ENCODE peak calls at places on chromosomes 16 and 17, in seven cellular contexts. One of them, this sample, is unnamed. For H3K27me3, the result is how much of the 10 kb centered on the place peaks cover.

GRCh38 chr17:70563301-70563820 is 394.0 kb downstream of the KCNJ2 start:
- DNase-seq in neural progenitor cell: no peak
- DNase-seq in left ventricle myocardium inferior: peak
- DNase-seq in bronchial epithelial cell: no peak
- DNase-seq in tibial nerve: no peak
- DNase-seq in upper lobe of right lung: no peak
- DNase-seq in heart right ventricle: peak
- DNase-seq in this sample: peak

GRCh38 chr16:1533443-1533951 is at the start of gene TMEM204:
- DNase-seq in neural progenitor cell: no peak
- DNase-seq in left ventricle myocardium inferior: peak
- DNase-seq in bronchial epithelial cell: no peak
- DNase-seq in tibial nerve: peak
- DNase-seq in upper lobe of right lung: peak
- DNase-seq in heart right ventricle: peak
- DNase-seq in this sample: peak

GRCh38 chr16:89121691-89122321 is 28.2 kb downstream of the ACSF3 start:
- DNase-seq in neural progenitor cell: no peak
- DNase-seq in left ventricle myocardium inferior: no peak
- DNase-seq in bronchial epithelial cell: no peak
- DNase-seq in tibial nerve: no peak
- DNase-seq in upper lobe of right lung: no peak
- DNase-seq in heart right ventricle: no peak
- DNase-seq in this sample: no peak

GRCh38 chr17:54982399-54982798 is 13.8 kb downstream of the STXBP4 start:
- DNase-seq in neural progenitor cell: no peak
- DNase-seq in left ventricle myocardium inferior: no peak
- DNase-seq in bronchial epithelial cell: no peak
- DNase-seq in tibial nerve: no peak
- DNase-seq in upper lobe of right lung: no peak
- DNase-seq in heart right ventricle: no peak
- DNase-seq in this sample: no peak

GRCh38 chr16:683396-684066 is 603 bp downstream of the JMJD8 start:
- DNase-seq in neural progenitor cell: peak
- DNase-seq in left ventricle myocardium inferior: no peak
- DNase-seq in bronchial epithelial cell: no peak
- DNase-seq in tibial nerve: no peak
- DNase-seq in upper lobe of right lung: no peak
- DNase-seq in heart right ventricle: no peak
- DNase-seq in this sample: no peak

GRCh38 chr17:51848451-51848850 is 310.1 kb downstream of the CA10 start:
- DNase-seq in neural progenitor cell: no peak
- DNase-seq in left ventricle myocardium inferior: no peak
- DNase-seq in bronchial epithelial cell: peak
- DNase-seq in tibial nerve: no peak
- DNase-seq in upper lobe of right lung: no peak
- DNase-seq in heart right ventricle: no peak
- DNase-seq in this sample: no peak

GRCh38 chr16:9176547-9177418 is 85.3 kb downstream of the HAPSTR1 start:
- DNase-seq in neural progenitor cell: no peak
- DNase-seq in left ventricle myocardium inferior: no peak
- DNase-seq in bronchial epithelial cell: no peak
- DNase-seq in tibial nerve: no peak
- DNase-seq in upper lobe of right lung: no peak
- DNase-seq in heart right ventricle: no peak
- DNase-seq in this sample: no peak

GRCh38 chr17:38587956-38588771 is 17.6 kb downstream of the SRCIN1 start:
- DNase-seq in neural progenitor cell: peak
- DNase-seq in left ventricle myocardium inferior: no peak
- DNase-seq in bronchial epithelial cell: no peak
- DNase-seq in tibial nerve: no peak
- DNase-seq in upper lobe of right lung: no peak
- DNase-seq in heart right ventricle: no peak
- DNase-seq in this sample: no peak

GRCh38 chr16:48300391-48300856 is 53.1 kb upstream of the ABCC11 start:
- DNase-seq in neural progenitor cell: no peak
- DNase-seq in left ventricle myocardium inferior: no peak
- DNase-seq in bronchial epithelial cell: no peak
- DNase-seq in tibial nerve: no peak
- DNase-seq in upper lobe of right lung: no peak
- DNase-seq in heart right ventricle: no peak
- DNase-seq in this sample: peak

GRCh38 chr17:45929344-45929743 is 35.0 kb downstream of the MAPT start:
- DNase-seq in neural progenitor cell: no peak
- DNase-seq in left ventricle myocardium inferior: no peak
- DNase-seq in bronchial epithelial cell: no peak
- DNase-seq in tibial nerve: no peak
- DNase-seq in upper lobe of right lung: no peak
- DNase-seq in heart right ventricle: no peak
- DNase-seq in this sample: no peak

GRCh38 chr16:80028581-80029380 is 428.2 kb upstream of the MAF start:
- DNase-seq in neural progenitor cell: peak
- DNase-seq in left ventricle myocardium inferior: no peak
- DNase-seq in bronchial epithelial cell: no peak
- DNase-seq in tibial nerve: no peak
- DNase-seq in upper lobe of right lung: no peak
- DNase-seq in heart right ventricle: no peak
- DNase-seq in this sample: no peak

GRCh38 chr17:33082529-33083148 is 91.0 kb downstream of the SPACA3 start:
- DNase-seq in neural progenitor cell: no peak
- DNase-seq in left ventricle myocardium inferior: no peak
- DNase-seq in bronchial epithelial cell: no peak
- DNase-seq in tibial nerve: no peak
- DNase-seq in upper lobe of right lung: no peak
- DNase-seq in heart right ventricle: no peak
- DNase-seq in this sample: no peak

GRCh38 chr17:60398227-60398959 is 6.5 kb upstream of the USP32 start:
- DNase-seq in neural progenitor cell: no peak
- DNase-seq in left ventricle myocardium inferior: no peak
- DNase-seq in bronchial epithelial cell: no peak
- DNase-seq in tibial nerve: no peak
- DNase-seq in upper lobe of right lung: no peak
- DNase-seq in heart right ventricle: no peak
- DNase-seq in this sample: no peak

GRCh38 chr17:45170280-45170975 is 8.8 kb downstream of the HEXIM2 start:
- DNase-seq in neural progenitor cell: no peak
- DNase-seq in left ventricle myocardium inferior: no peak
- DNase-seq in bronchial epithelial cell: no peak
- DNase-seq in tibial nerve: no peak
- DNase-seq in upper lobe of right lung: no peak
- DNase-seq in heart right ventricle: no peak
- DNase-seq in this sample: no peak

GRCh38 chr16:28090646-28091377 is 27.3 kb upstream of the GSG1L start:
- DNase-seq in neural progenitor cell: peak
- DNase-seq in left ventricle myocardium inferior: no peak
- DNase-seq in bronchial epithelial cell: peak
- DNase-seq in tibial nerve: no peak
- DNase-seq in upper lobe of right lung: no peak
- DNase-seq in heart right ventricle: no peak
- DNase-seq in this sample: no peak

DNA sequence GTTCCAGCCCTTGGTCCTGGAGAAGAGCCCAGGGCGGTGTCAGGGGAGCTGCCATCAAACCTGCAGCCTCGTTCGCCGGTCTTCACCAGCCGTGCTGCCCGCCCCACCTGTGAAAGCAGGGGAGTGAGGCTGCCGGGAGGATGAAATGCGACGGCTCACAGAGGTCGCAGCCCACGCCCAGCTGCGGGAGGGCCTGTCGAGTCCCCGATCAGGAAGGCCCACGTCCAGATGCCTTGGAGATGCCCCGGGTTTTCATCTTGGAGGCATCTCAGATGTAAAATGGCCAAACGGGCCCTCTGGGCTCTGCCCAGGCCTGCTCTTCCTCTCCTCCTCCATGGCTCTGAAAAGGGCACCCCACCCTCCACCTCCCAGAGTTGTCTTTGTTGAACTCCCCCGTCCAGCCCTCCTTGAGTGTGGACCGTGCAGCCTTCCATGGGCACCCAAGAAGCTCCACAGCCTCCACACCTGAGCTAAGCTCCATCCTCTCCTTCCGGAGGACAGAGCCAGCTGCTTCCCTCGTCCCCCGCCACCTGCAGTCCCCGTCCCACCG is 122.1 kb downstream of the FOXL1 start:
- DNase-seq in neural progenitor cell: no peak
- DNase-seq in left ventricle myocardium inferior: no peak
- DNase-seq in bronchial epithelial cell: no peak
- DNase-seq in tibial nerve: no peak
- DNase-seq in upper lobe of right lung: no peak
- DNase-seq in heart right ventricle: no peak
- DNase-seq in this sample: no peak
- H3K4me3 ChIP-seq in neural progenitor cell: no peak
- H3K4me3 ChIP-seq in left ventricle myocardium inferior: no peak
- H3K4me3 ChIP-seq in bronchial epithelial cell: no peak
- H3K4me3 ChIP-seq in tibial nerve: no peak
- H3K4me3 ChIP-seq in upper lobe of right lung: no peak
- H3K4me3 ChIP-seq in heart right ventricle: no peak
- H3K4me3 ChIP-seq in this sample: no peak

DNA sequence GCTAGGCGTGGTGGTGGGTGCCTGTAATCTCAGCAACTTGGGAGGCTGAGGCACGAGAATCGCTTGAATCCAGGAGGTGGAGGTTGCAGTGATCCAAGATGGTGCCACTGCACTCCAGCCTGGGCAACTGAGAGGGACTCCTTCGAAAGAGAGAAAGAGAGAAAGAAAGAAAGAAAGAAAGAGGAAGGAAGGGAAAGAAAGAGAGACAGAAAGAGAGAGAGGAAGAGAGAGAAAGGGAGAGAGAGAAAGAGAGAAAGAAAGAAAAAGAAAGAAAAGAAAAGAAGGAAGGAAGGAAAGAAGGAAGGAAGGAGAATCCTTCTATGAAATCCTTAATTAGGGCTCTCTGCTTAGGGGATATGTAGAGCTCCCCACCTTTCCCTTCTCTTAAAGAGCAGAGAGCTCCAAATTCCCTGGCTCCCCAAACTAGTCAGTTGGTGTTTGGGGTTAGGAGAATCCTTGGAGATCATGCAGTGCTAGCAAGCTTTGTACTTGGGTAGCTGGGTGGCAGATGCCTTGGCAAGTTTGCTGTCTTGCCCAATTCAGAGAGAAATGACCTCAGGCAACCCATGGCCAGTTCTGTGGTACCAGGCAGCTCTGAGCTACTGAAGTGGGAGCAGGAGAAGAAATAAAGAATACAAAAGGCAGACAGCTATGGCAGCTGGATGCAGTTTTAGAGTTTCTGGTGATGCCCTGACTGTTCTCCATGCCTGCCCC is 8.9 kb upstream of the HOXB13 start:
- DNase-seq in neural progenitor cell: no peak
- DNase-seq in left ventricle myocardium inferior: no peak
- DNase-seq in bronchial epithelial cell: no peak
- DNase-seq in tibial nerve: no peak
- DNase-seq in upper lobe of right lung: peak
- DNase-seq in heart right ventricle: no peak
- DNase-seq in this sample: no peak
- H3K27me3 ChIP-seq in neural progenitor cell: half or more
- H3K27me3 ChIP-seq in left ventricle myocardium inferior: half or more
- H3K27me3 ChIP-seq in bronchial epithelial cell: half or more
- H3K27me3 ChIP-seq in tibial nerve: half or more
- H3K27me3 ChIP-seq in upper lobe of right lung: half or more
- H3K27me3 ChIP-seq in heart right ventricle: half or more
- H3K27me3 ChIP-seq in this sample: under half

GRCh38 chr17:77908501-77908900 is 50.0 kb upstream of the TNRC6C start:
- DNase-seq in neural progenitor cell: peak
- DNase-seq in left ventricle myocardium inferior: no peak
- DNase-seq in bronchial epithelial cell: no peak
- DNase-seq in tibial nerve: no peak
- DNase-seq in upper lobe of right lung: peak
- DNase-seq in heart right ventricle: no peak
- DNase-seq in this sample: no peak

GRCh38 chr17:77906377-77906871 is 52.1 kb upstream of the TNRC6C start:
- DNase-seq in neural progenitor cell: peak
- DNase-seq in left ventricle myocardium inferior: no peak
- DNase-seq in bronchial epithelial cell: no peak
- DNase-seq in tibial nerve: no peak
- DNase-seq in upper lobe of right lung: peak
- DNase-seq in heart right ventricle: no peak
- DNase-seq in this sample: no peak

GRCh38 chr17:77907497-77908120 is 50.9 kb upstream of the TNRC6C start:
- DNase-seq in neural progenitor cell: peak
- DNase-seq in left ventricle myocardium inferior: no peak
- DNase-seq in bronchial epithelial cell: no peak
- DNase-seq in tibial nerve: no peak
- DNase-seq in upper lobe of right lung: peak
- DNase-seq in heart right ventricle: no peak
- DNase-seq in this sample: no peak

GRCh38 chr17:77909816-77910215 is 48.7 kb upstream of the TNRC6C start:
- DNase-seq in neural progenitor cell: peak
- DNase-seq in left ventricle myocardium inferior: no peak
- DNase-seq in bronchial epithelial cell: no peak
- DNase-seq in tibial nerve: no peak
- DNase-seq in upper lobe of right lung: peak
- DNase-seq in heart right ventricle: no peak
- DNase-seq in this sample: no peak

GRCh38 chr17:77909236-77909635 is 49.3 kb upstream of the TNRC6C start:
- DNase-seq in neural progenitor cell: peak
- DNase-seq in left ventricle myocardium inferior: peak
- DNase-seq in bronchial epithelial cell: no peak
- DNase-seq in tibial nerve: no peak
- DNase-seq in upper lobe of right lung: peak
- DNase-seq in heart right ventricle: peak
- DNase-seq in this sample: peak
- H3K4me3 ChIP-seq in neural progenitor cell: no peak
- H3K4me3 ChIP-seq in left ventricle myocardium inferior: no peak
- H3K4me3 ChIP-seq in bronchial epithelial cell: no peak
- H3K4me3 ChIP-seq in tibial nerve: no peak
- H3K4me3 ChIP-seq in upper lobe of right lung: no peak
- H3K4me3 ChIP-seq in heart right ventricle: no peak
- H3K4me3 ChIP-seq in this sample: no peak

GRCh38 chr17:7923290-7923628 is 6.4 kb downstream of the KCNAB3 start:
- DNase-seq in neural progenitor cell: no peak
- DNase-seq in left ventricle myocardium inferior: no peak
- DNase-seq in bronchial epithelial cell: no peak
- DNase-seq in tibial nerve: no peak
- DNase-seq in upper lobe of right lung: no peak
- DNase-seq in heart right ventricle: no peak
- DNase-seq in this sample: no peak
- H3K27me3 ChIP-seq in neural progenitor cell: half or more
- H3K27me3 ChIP-seq in left ventricle myocardium inferior: under half
- H3K27me3 ChIP-seq in bronchial epithelial cell: under half
- H3K27me3 ChIP-seq in tibial nerve: under half
- H3K27me3 ChIP-seq in upper lobe of right lung: under half
- H3K27me3 ChIP-seq in heart right ventricle: under half
- H3K27me3 ChIP-seq in this sample: under half

GRCh38 chr17:57090560-57091185 is 5.6 kb downstream of the AKAP1 start:
- DNase-seq in neural progenitor cell: no peak
- DNase-seq in left ventricle myocardium inferior: no peak
- DNase-seq in bronchial epithelial cell: peak
- DNase-seq in tibial nerve: no peak
- DNase-seq in upper lobe of right lung: no peak
- DNase-seq in heart right ventricle: no peak
- DNase-seq in this sample: no peak

GRCh38 chr17:57089391-57089790 is 4.3 kb downstream of the AKAP1 start:
- DNase-seq in neural progenitor cell: no peak
- DNase-seq in left ventricle myocardium inferior: no peak
- DNase-seq in bronchial epithelial cell: no peak
- DNase-seq in tibial nerve: no peak
- DNase-seq in upper lobe of right lung: no peak
- DNase-seq in heart right ventricle: no peak
- DNase-seq in this sample: no peak

GRCh38 chr17:57085448-57086068 is 512 bp downstream of the AKAP1 start:
- DNase-seq in neural progenitor cell: peak
- DNase-seq in left ventricle myocardium inferior: peak
- DNase-seq in bronchial epithelial cell: no peak
- DNase-seq in tibial nerve: peak
- DNase-seq in upper lobe of right lung: peak
- DNase-seq in heart right ventricle: peak
- DNase-seq in this sample: peak

GRCh38 chr17:57086069-57086930 is 1.3 kb downstream of the AKAP1 start:
- DNase-seq in neural progenitor cell: peak
- DNase-seq in left ventricle myocardium inferior: no peak
- DNase-seq in bronchial epithelial cell: peak
- DNase-seq in tibial nerve: no peak
- DNase-seq in upper lobe of right lung: peak
- DNase-seq in heart right ventricle: no peak
- DNase-seq in this sample: peak

GRCh38 chr17:57088298-57088697 is 3.3 kb downstream of the AKAP1 start:
- DNase-seq in neural progenitor cell: no peak
- DNase-seq in left ventricle myocardium inferior: no peak
- DNase-seq in bronchial epithelial cell: no peak
- DNase-seq in tibial nerve: no peak
- DNase-seq in upper lobe of right lung: no peak
- DNase-seq in heart right ventricle: no peak
- DNase-seq in this sample: no peak
- H3K4me3 ChIP-seq in neural progenitor cell: no peak
- H3K4me3 ChIP-seq in left ventricle myocardium inferior: peak
- H3K4me3 ChIP-seq in bronchial epithelial cell: no peak
- H3K4me3 ChIP-seq in tibial nerve: no peak
- H3K4me3 ChIP-seq in upper lobe of right lung: no peak
- H3K4me3 ChIP-seq in heart right ventricle: no peak
- H3K4me3 ChIP-seq in this sample: no peak

This sample was measured in MG63.